ENCODE peak calls at places on chromosomes 12 and 14, in six cellular contexts. One of them, this sample, is unnamed.

GRCh38 chr14:34128665-34129064 is 177.8 kb upstream of the EGLN3 start:
- DNase-seq in IMR-90: no peak
- DNase-seq in AG04450: no peak
- DNase-seq in pancreas: no peak
- DNase-seq in Karpas-422: no peak
- DNase-seq in right lobe of liver: no peak
- DNase-seq in this sample: no peak

GRCh38 chr12:46401703-46402102 is 29.1 kb upstream of the SLC38A2 start:
- DNase-seq in IMR-90: peak
- DNase-seq in AG04450: no peak
- DNase-seq in pancreas: no peak
- DNase-seq in Karpas-422: no peak
- DNase-seq in right lobe of liver: no peak
- DNase-seq in this sample: no peak

GRCh38 chr12:59055204-59055839 is 135.0 kb upstream of the LRIG3 start:
- DNase-seq in IMR-90: peak
- DNase-seq in AG04450: no peak
- DNase-seq in pancreas: no peak
- DNase-seq in Karpas-422: no peak
- DNase-seq in right lobe of liver: no peak
- DNase-seq in this sample: no peak

GRCh38 chr12:122001379-122002209 is 20.1 kb upstream of the BCL7A start:
- DNase-seq in IMR-90: no peak
- DNase-seq in AG04450: no peak
- DNase-seq in pancreas: no peak
- DNase-seq in Karpas-422: no peak
- DNase-seq in right lobe of liver: no peak
- DNase-seq in this sample: no peak

GRCh38 chr12:115584156-115584555 is 693.3 kb downstream of the MED13L start:
- DNase-seq in IMR-90: no peak
- DNase-seq in AG04450: no peak
- DNase-seq in pancreas: no peak
- DNase-seq in Karpas-422: no peak
- DNase-seq in right lobe of liver: no peak
- DNase-seq in this sample: no peak

GRCh38 chr12:103333676-103334075 is 162.1 kb downstream of the C12orf42 start:
- DNase-seq in IMR-90: no peak
- DNase-seq in AG04450: no peak
- DNase-seq in pancreas: no peak
- DNase-seq in Karpas-422: no peak
- DNase-seq in right lobe of liver: no peak
- DNase-seq in this sample: no peak

GRCh38 chr14:103623883-103624482 is 5.0 kb upstream of the KLC1 start:
- DNase-seq in IMR-90: no peak
- DNase-seq in AG04450: no peak
- DNase-seq in pancreas: no peak
- DNase-seq in Karpas-422: peak
- DNase-seq in right lobe of liver: no peak
- DNase-seq in this sample: peak

GRCh38 chr12:119225454-119225853 is 46.7 kb downstream of the HSPB8 start:
- DNase-seq in IMR-90: no peak
- DNase-seq in AG04450: no peak
- DNase-seq in pancreas: no peak
- DNase-seq in Karpas-422: no peak
- DNase-seq in right lobe of liver: no peak
- DNase-seq in this sample: no peak

GRCh38 chr14:103220134-103220981 is 97.1 kb downstream of the TNFAIP2 start:
- DNase-seq in IMR-90: no peak
- DNase-seq in AG04450: no peak
- DNase-seq in pancreas: no peak
- DNase-seq in Karpas-422: no peak
- DNase-seq in right lobe of liver: no peak
- DNase-seq in this sample: no peak

GRCh38 chr12:17064834-17065233 is 458.9 kb upstream of the LMO3 start:
- DNase-seq in IMR-90: no peak
- DNase-seq in AG04450: no peak
- DNase-seq in pancreas: no peak
- DNase-seq in Karpas-422: no peak
- DNase-seq in right lobe of liver: no peak
- DNase-seq in this sample: no peak

GRCh38 chr12:5784626-5785130 is 160.4 kb downstream of the ANO2 start:
- DNase-seq in IMR-90: no peak
- DNase-seq in AG04450: no peak
- DNase-seq in pancreas: no peak
- DNase-seq in Karpas-422: no peak
- DNase-seq in right lobe of liver: no peak
- DNase-seq in this sample: no peak

GRCh38 chr12:104243551-104243950 is 28.0 kb downstream of the TXNRD1 start:
- DNase-seq in IMR-90: no peak
- DNase-seq in AG04450: no peak
- DNase-seq in pancreas: no peak
- DNase-seq in Karpas-422: no peak
- DNase-seq in right lobe of liver: no peak
- DNase-seq in this sample: no peak

GRCh38 chr14:68687746-68688145 is 105.1 kb downstream of the ZFP36L1 start:
- DNase-seq in IMR-90: peak
- DNase-seq in AG04450: no peak
- DNase-seq in pancreas: no peak
- DNase-seq in Karpas-422: no peak
- DNase-seq in right lobe of liver: no peak
- DNase-seq in this sample: no peak

GRCh38 chr12:22684526-22685118 is 59.7 kb downstream of the ETNK1 start:
- DNase-seq in IMR-90: peak
- DNase-seq in AG04450: no peak
- DNase-seq in pancreas: no peak
- DNase-seq in Karpas-422: peak
- DNase-seq in right lobe of liver: no peak
- DNase-seq in this sample: no peak

GRCh38 chr12:48980389-48980952 is 2.3 kb downstream of the WNT1 start:
- DNase-seq in IMR-90: no peak
- DNase-seq in AG04450: no peak
- DNase-seq in pancreas: no peak
- DNase-seq in Karpas-422: no peak
- DNase-seq in right lobe of liver: no peak
- DNase-seq in this sample: no peak

GRCh38 chr14:92481386-92481785 is 32.2 kb upstream of the RIN3 start:
- DNase-seq in IMR-90: peak
- DNase-seq in AG04450: no peak
- DNase-seq in pancreas: no peak
- DNase-seq in Karpas-422: no peak
- DNase-seq in right lobe of liver: no peak
- DNase-seq in this sample: no peak

GRCh38 chr12:2288875-2289274 is 236.1 kb downstream of the CACNA1C start:
- DNase-seq in IMR-90: no peak
- DNase-seq in AG04450: no peak
- DNase-seq in pancreas: no peak
- DNase-seq in Karpas-422: no peak
- DNase-seq in right lobe of liver: no peak
- DNase-seq in this sample: no peak

GRCh38 chr12:74537126-74537706 is 419 bp upstream of the ATXN7L3B start:
- DNase-seq in IMR-90: peak
- DNase-seq in AG04450: peak
- DNase-seq in pancreas: no peak
- DNase-seq in Karpas-422: peak
- DNase-seq in right lobe of liver: no peak
- DNase-seq in this sample: no peak

GRCh38 chr12:56307221-56307965 is 7.3 kb upstream of the CS start:
- DNase-seq in IMR-90: no peak
- DNase-seq in AG04450: no peak
- DNase-seq in pancreas: no peak
- DNase-seq in Karpas-422: no peak
- DNase-seq in right lobe of liver: no peak
- DNase-seq in this sample: no peak

GRCh38 chr12:6280053-6280469 is 30.4 kb upstream of the PLEKHG6 start:
- DNase-seq in IMR-90: peak
- DNase-seq in AG04450: peak
- DNase-seq in pancreas: peak
- DNase-seq in Karpas-422: no peak
- DNase-seq in right lobe of liver: peak
- DNase-seq in this sample: peak

GRCh38 chr12:104457746-104458644 is 1.2 kb downstream of the CHST11 start:
- DNase-seq in IMR-90: no peak
- DNase-seq in AG04450: no peak
- DNase-seq in pancreas: peak
- DNase-seq in Karpas-422: no peak
- DNase-seq in right lobe of liver: peak
- DNase-seq in this sample: peak

GRCh38 chr12:58916891-58917570 is 3.3 kb downstream of the LRIG3 start:
- DNase-seq in IMR-90: peak
- DNase-seq in AG04450: no peak
- DNase-seq in pancreas: no peak
- DNase-seq in Karpas-422: no peak
- DNase-seq in right lobe of liver: no peak
- DNase-seq in this sample: peak

GRCh38 chr12:4312251-4312650 is 8.8 kb upstream of the TIGAR start:
- DNase-seq in IMR-90: no peak
- DNase-seq in AG04450: no peak
- DNase-seq in pancreas: no peak
- DNase-seq in Karpas-422: no peak
- DNase-seq in right lobe of liver: no peak
- DNase-seq in this sample: no peak

GRCh38 chr14:52356025-52356424 is 41.9 kb downstream of the PTGER2 start:
- DNase-seq in IMR-90: peak
- DNase-seq in AG04450: no peak
- DNase-seq in pancreas: no peak
- DNase-seq in Karpas-422: no peak
- DNase-seq in right lobe of liver: no peak
- DNase-seq in this sample: no peak

GRCh38 chr12:9868271-9868815 is 811 bp downstream of the CLEC2B start:
- DNase-seq in IMR-90: no peak
- DNase-seq in AG04450: no peak
- DNase-seq in pancreas: no peak
- DNase-seq in Karpas-422: no peak
- DNase-seq in right lobe of liver: no peak
- DNase-seq in this sample: no peak

GRCh38 chr12:19937161-19937560 is 431.2 kb upstream of the PDE3A start:
- DNase-seq in IMR-90: no peak
- DNase-seq in AG04450: no peak
- DNase-seq in pancreas: no peak
- DNase-seq in Karpas-422: no peak
- DNase-seq in right lobe of liver: no peak
- DNase-seq in this sample: no peak

GRCh38 chr12:19938031-19938430 is 430.3 kb upstream of the PDE3A start:
- DNase-seq in IMR-90: no peak
- DNase-seq in AG04450: no peak
- DNase-seq in pancreas: no peak
- DNase-seq in Karpas-422: no peak
- DNase-seq in right lobe of liver: no peak
- DNase-seq in this sample: no peak

DNA sequence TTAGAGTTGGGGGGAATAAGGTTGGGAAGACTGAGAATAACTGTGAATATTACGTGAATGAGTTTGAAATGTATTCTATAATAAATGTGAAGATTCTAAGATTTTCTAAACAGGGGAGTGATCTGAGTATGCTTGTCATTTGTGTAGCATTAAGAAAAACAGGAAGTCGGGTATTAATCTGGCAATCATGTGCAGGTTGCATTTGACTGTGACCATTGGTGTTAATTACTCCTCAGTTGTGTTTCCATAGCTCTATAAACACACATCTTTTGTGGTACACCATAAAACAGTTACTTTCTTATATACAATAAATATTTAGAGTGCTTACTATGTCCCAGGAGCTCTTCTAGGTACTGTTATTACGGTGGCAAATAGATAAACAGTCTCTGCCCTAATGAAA is 434.4 kb upstream of the PDE3A start:
- DNase-seq in IMR-90: no peak
- DNase-seq in AG04450: no peak
- DNase-seq in pancreas: no peak
- DNase-seq in Karpas-422: peak
- DNase-seq in right lobe of liver: no peak
- DNase-seq in this sample: no peak
- H3K27ac ChIP-seq in IMR-90: no peak
- H3K27ac ChIP-seq in AG04450: no peak
- H3K27ac ChIP-seq in pancreas: no peak
- H3K27ac ChIP-seq in Karpas-422: no peak
- H3K27ac ChIP-seq in right lobe of liver: no peak
- H3K27ac ChIP-seq in this sample: no peak

DNA sequence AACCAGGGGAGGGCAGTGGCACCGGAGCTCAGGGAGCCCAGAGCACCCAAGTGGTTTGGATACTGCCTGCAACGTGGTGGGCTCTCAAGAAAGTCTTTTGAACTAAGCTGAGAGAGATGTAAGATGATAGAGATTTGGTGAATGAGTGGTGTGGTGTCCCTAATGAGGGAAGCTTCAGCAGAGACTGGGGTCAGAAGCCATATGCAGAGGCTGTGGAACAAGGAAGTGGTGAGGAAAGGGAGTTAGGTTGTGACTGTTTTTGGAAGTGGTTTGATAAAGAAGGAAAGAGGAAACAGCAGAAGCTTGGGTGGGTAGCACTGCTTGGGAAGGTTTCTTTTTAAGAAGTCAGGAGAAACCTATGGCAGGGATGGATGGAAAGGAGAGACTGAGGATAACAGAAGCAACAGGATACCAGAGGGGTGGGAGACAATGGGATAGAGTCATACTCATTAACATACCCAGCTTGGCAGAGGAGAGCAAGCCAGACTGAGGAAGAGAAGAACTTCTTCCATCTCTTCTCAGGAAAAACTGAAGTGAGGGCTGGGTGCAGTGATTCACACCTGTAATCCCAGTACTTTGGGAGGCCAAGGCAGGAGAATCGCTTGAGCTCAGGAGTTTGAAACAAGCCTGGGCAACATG is 24.1 kb downstream of the SLC4A8 start:
- DNase-seq in IMR-90: no peak
- DNase-seq in AG04450: no peak
- DNase-seq in pancreas: no peak
- DNase-seq in Karpas-422: peak
- DNase-seq in right lobe of liver: no peak
- DNase-seq in this sample: no peak
- H3K27ac ChIP-seq in IMR-90: no peak
- H3K27ac ChIP-seq in AG04450: no peak
- H3K27ac ChIP-seq in pancreas: no peak
- H3K27ac ChIP-seq in Karpas-422: no peak
- H3K27ac ChIP-seq in right lobe of liver: no peak
- H3K27ac ChIP-seq in this sample: no peak

GRCh38 chr14:75861161-75861621 is 120.6 kb downstream of the TGFB3 start:
- DNase-seq in IMR-90: peak
- DNase-seq in AG04450: peak
- DNase-seq in pancreas: no peak
- DNase-seq in Karpas-422: no peak
- DNase-seq in right lobe of liver: no peak
- DNase-seq in this sample: no peak

GRCh38 chr14:75871181-75871880 is 110.5 kb downstream of the TGFB3 start:
- DNase-seq in IMR-90: peak
- DNase-seq in AG04450: no peak
- DNase-seq in pancreas: no peak
- DNase-seq in Karpas-422: no peak
- DNase-seq in right lobe of liver: no peak
- DNase-seq in this sample: no peak

GRCh38 chr14:75864352-75864751 is 117.4 kb downstream of the TGFB3 start:
- DNase-seq in IMR-90: peak
- DNase-seq in AG04450: peak
- DNase-seq in pancreas: no peak
- DNase-seq in Karpas-422: no peak
- DNase-seq in right lobe of liver: no peak
- DNase-seq in this sample: no peak

GRCh38 chr14:75866981-75867380 is 114.8 kb downstream of the TGFB3 start:
- DNase-seq in IMR-90: no peak
- DNase-seq in AG04450: no peak
- DNase-seq in pancreas: no peak
- DNase-seq in Karpas-422: no peak
- DNase-seq in right lobe of liver: no peak
- DNase-seq in this sample: no peak
- H3K27ac ChIP-seq in IMR-90: no peak
- H3K27ac ChIP-seq in AG04450: no peak
- H3K27ac ChIP-seq in pancreas: no peak
- H3K27ac ChIP-seq in Karpas-422: no peak
- H3K27ac ChIP-seq in right lobe of liver: no peak
- H3K27ac ChIP-seq in this sample: no peak

GRCh38 chr14:36655963-36656768 is 5.5 kb upstream of the PAX9 start:
- DNase-seq in IMR-90: no peak
- DNase-seq in AG04450: no peak
- DNase-seq in pancreas: no peak
- DNase-seq in Karpas-422: peak
- DNase-seq in right lobe of liver: no peak
- DNase-seq in this sample: peak
- H3K27ac ChIP-seq in IMR-90: no peak
- H3K27ac ChIP-seq in AG04450: no peak
- H3K27ac ChIP-seq in pancreas: no peak
- H3K27ac ChIP-seq in Karpas-422: no peak
- H3K27ac ChIP-seq in right lobe of liver: no peak
- H3K27ac ChIP-seq in this sample: no peak

This sample was measured in left lung.